ENCODE peak calls at places on chromosomes 11 and 22, in eight cellular contexts. One of them, this sample, is unnamed.

GRCh38 chr11:556175-556699 is 4.3 kb downstream of the LMNTD2 start:
- DNase-seq in T-helper 1 cell: no peak
- DNase-seq in stimulated activated CD4-positive, alpha-beta T cell treated with anti-CD3 and anti-CD28 coated beads, Interleukin-1b, Interleukin-23, amount 100 ng/mL, for 48 hours: no peak
- DNase-seq in sigmoid colon: no peak
- DNase-seq in amniotic epithelial cell: no peak
- DNase-seq in H54: no peak
- DNase-seq in DMS 273 treated with DMSO at 0.1 percent for 48 hours: no peak
- DNase-seq in HS-27A: no peak
- DNase-seq in this sample: no peak

GRCh38 chr11:18890615-18891014 is 48.6 kb downstream of the MRGPRX1 start:
- DNase-seq in H54: no peak
- DNase-seq in amniotic epithelial cell: no peak
- DNase-seq in HS-27A: no peak
- DNase-seq in DMS 273 treated with DMSO at 0.1 percent for 48 hours: no peak
- DNase-seq in sigmoid colon: no peak
- DNase-seq in T-helper 1 cell: no peak
- DNase-seq in stimulated activated CD4-positive, alpha-beta T cell treated with anti-CD3 and anti-CD28 coated beads, Interleukin-1b, Interleukin-23, amount 100 ng/mL, for 48 hours: no peak
- DNase-seq in this sample: no peak

GRCh38 chr11:77188323-77188911 is 60.4 kb downstream of the MYO7A start:
- DNase-seq in T-helper 1 cell: peak
- DNase-seq in H54: peak
- DNase-seq in DMS 273 treated with DMSO at 0.1 percent for 48 hours: peak
- DNase-seq in stimulated activated CD4-positive, alpha-beta T cell treated with anti-CD3 and anti-CD28 coated beads, Interleukin-1b, Interleukin-23, amount 100 ng/mL, for 48 hours: peak
- DNase-seq in amniotic epithelial cell: peak
- DNase-seq in sigmoid colon: peak
- DNase-seq in HS-27A: peak
- DNase-seq in this sample: peak

GRCh38 chr11:73493838-73494598 is 103.9 kb downstream of the FAM168A start:
- DNase-seq in HS-27A: peak
- DNase-seq in T-helper 1 cell: no peak
- DNase-seq in sigmoid colon: no peak
- DNase-seq in amniotic epithelial cell: peak
- DNase-seq in H54: peak
- DNase-seq in stimulated activated CD4-positive, alpha-beta T cell treated with anti-CD3 and anti-CD28 coated beads, Interleukin-1b, Interleukin-23, amount 100 ng/mL, for 48 hours: no peak
- DNase-seq in DMS 273 treated with DMSO at 0.1 percent for 48 hours: no peak
- DNase-seq in this sample: peak

GRCh38 chr22:38352436-38352835 is 35.2 kb upstream of the CSNK1E start:
- DNase-seq in DMS 273 treated with DMSO at 0.1 percent for 48 hours: no peak
- DNase-seq in H54: no peak
- DNase-seq in T-helper 1 cell: no peak
- DNase-seq in stimulated activated CD4-positive, alpha-beta T cell treated with anti-CD3 and anti-CD28 coated beads, Interleukin-1b, Interleukin-23, amount 100 ng/mL, for 48 hours: no peak
- DNase-seq in sigmoid colon: peak
- DNase-seq in amniotic epithelial cell: no peak
- DNase-seq in HS-27A: no peak
- DNase-seq in this sample: no peak

GRCh38 chr22:36470994-36471331 is 10.5 kb downstream of the TXN2 start:
- DNase-seq in stimulated activated CD4-positive, alpha-beta T cell treated with anti-CD3 and anti-CD28 coated beads, Interleukin-1b, Interleukin-23, amount 100 ng/mL, for 48 hours: no peak
- DNase-seq in amniotic epithelial cell: peak
- DNase-seq in HS-27A: no peak
- DNase-seq in DMS 273 treated with DMSO at 0.1 percent for 48 hours: no peak
- DNase-seq in sigmoid colon: peak
- DNase-seq in H54: no peak
- DNase-seq in T-helper 1 cell: no peak
- DNase-seq in this sample: peak

GRCh38 chr22:36197601-36198146 is 3.9 kb downstream of the APOL4 start:
- DNase-seq in amniotic epithelial cell: no peak
- DNase-seq in stimulated activated CD4-positive, alpha-beta T cell treated with anti-CD3 and anti-CD28 coated beads, Interleukin-1b, Interleukin-23, amount 100 ng/mL, for 48 hours: no peak
- DNase-seq in T-helper 1 cell: no peak
- DNase-seq in sigmoid colon: no peak
- DNase-seq in HS-27A: no peak
- DNase-seq in DMS 273 treated with DMSO at 0.1 percent for 48 hours: no peak
- DNase-seq in H54: no peak
- DNase-seq in this sample: peak

GRCh38 chr11:62719302-62719978 is 7.8 kb downstream of the HNRNPUL2 start:
- DNase-seq in amniotic epithelial cell: no peak
- DNase-seq in DMS 273 treated with DMSO at 0.1 percent for 48 hours: no peak
- DNase-seq in HS-27A: no peak
- DNase-seq in sigmoid colon: no peak
- DNase-seq in T-helper 1 cell: no peak
- DNase-seq in H54: no peak
- DNase-seq in stimulated activated CD4-positive, alpha-beta T cell treated with anti-CD3 and anti-CD28 coated beads, Interleukin-1b, Interleukin-23, amount 100 ng/mL, for 48 hours: no peak
- DNase-seq in this sample: no peak

This sample was measured in iris pigment epithelial cell.